ENCODE peak calls at places on chromosomes 11 and 22, in five cellular contexts. I, X, S, B and T are unnamed samples.

GRCh38 chr11:32005786-32006406 is 85.0 kb upstream of the RCN1 start:
- DNase-seq in S (no peak), B (no peak), X (no peak), I (peak), T (no peak)

GRCh38 chr11:113555071-113555739 is 80.0 kb upstream of the DRD2 start:
- DNase-seq in I (no peak), S (no peak), X (no peak), B (no peak), T (no peak)

GRCh38 chr22:36355894-36356293 is 31.9 kb downstream of the MYH9 start:
- DNase-seq in B (no peak), S (no peak), I (no peak), X (no peak), T (no peak)

GRCh38 chr11:21465203-21465602 is 727.7 kb upstream of the ANO5 start:
- DNase-seq in I (no peak), S (no peak), B (no peak), X (no peak), T (no peak)

GRCh38 chr11:114031599-114032320 is 27.8 kb upstream of the ZBTB16 start:
- DNase-seq in S (no peak), B (no peak), X (no peak), I (no peak), T (no peak)

GRCh38 chr11:62295504-62295903 is 3.4 kb downstream of the SCGB1D4 start:
- DNase-seq in X (peak), S (peak), B (no peak), I (peak), T (no peak)

GRCh38 chr22:30908051-30908461 is 60.5 kb downstream of the MORC2 start:
- DNase-seq in S (no peak), X (no peak), B (no peak), I (no peak), T (no peak)

GRCh38 chr11:3853935-3854659 is 1.4 kb upstream of the STIM1 start:
- DNase-seq in S (peak), I (peak), B (peak), X (no peak), T (no peak)

GRCh38 chr22:45101828-45102227 is 61.9 kb upstream of the NUP50 start:
- DNase-seq in B (peak), X (no peak), I (peak), S (peak), T (no peak)

GRCh38 chr11:29343465-29344333 is 673.1 kb downstream of the KCNA4 start:
- DNase-seq in S (peak), X (peak), I (peak), B (peak), T (peak)

GRCh38 chr22:30232716-30233218 is 13.8 kb downstream of the LIF start:
- DNase-seq in B (no peak), S (no peak), I (no peak), X (no peak), T (no peak)

GRCh38 chr11:14423633-14424032 is 64.7 kb upstream of the RRAS2 start:
- DNase-seq in S (peak), X (no peak), I (no peak), B (no peak), T (no peak)

GRCh38 chr11:122176651-122177050 is 60.6 kb upstream of the BLID start:
- DNase-seq in B (no peak), I (peak), S (no peak), X (no peak), T (no peak)

GRCh38 chr11:106326087-106326486 is 248.6 kb downstream of the AASDHPPT start:
- DNase-seq in I (no peak), B (no peak), S (no peak), X (no peak), T (no peak)

GRCh38 chr11:122853971-122854446 is 15.7 kb downstream of the CRTAM start:
- DNase-seq in X (peak), S (peak), B (no peak), I (peak), T (no peak)

GRCh38 chr11:2138075-2138435 is 1.1 kb downstream of the IGF2 start:
- DNase-seq in B (peak), S (no peak), I (no peak), X (no peak), T (no peak)

GRCh38 chr11:61553373-61554171 is 27.3 kb downstream of the SYT7 start:
- DNase-seq in X (no peak), B (no peak), S (no peak), I (no peak), T (no peak)

GRCh38 chr11:46281374-46281831 is 3.9 kb downstream of the CREB3L1 start:
- DNase-seq in I (no peak), S (no peak), X (no peak), B (no peak), T (no peak)

GRCh38 chr11:126122863-126123262 is 60.2 kb upstream of the CDON start:
- DNase-seq in I (no peak), B (no peak), S (no peak), X (no peak), T (no peak)

GRCh38 chr11:36492724-36493304 is 17.3 kb downstream of the TRAF6 start:
- DNase-seq in X (no peak), S (peak), I (peak), B (no peak), T (no peak)

GRCh38 chr22:42684462-42685195 is 35.4 kb upstream of the CYB5R3 start:
- DNase-seq in X (no peak), S (no peak), I (no peak), B (no peak), T (no peak)

GRCh38 chr22:49365910-49366309 is 461.8 kb downstream of the BRD1 start:
- DNase-seq in B (no peak), S (no peak), X (no peak), I (no peak), T (no peak)

GRCh38 chr11:1869427-1870325 is 16.8 kb downstream of the LSP1 start:
- DNase-seq in X (no peak), B (peak), S (peak), I (no peak), T (no peak)

GRCh38 chr11:93734427-93735222 is 6.7 kb downstream of the TAF1D start:
- DNase-seq in S (no peak), X (no peak), B (no peak), I (no peak), T (no peak)

GRCh38 chr22:29073618-29074275 is 912 bp downstream of the KREMEN1 start:
- DNase-seq in B (peak), X (peak), S (no peak), I (no peak), T (no peak)

GRCh38 chr22:37275622-37276021 is 6.7 kb upstream of the CYTH4 start:
- DNase-seq in B (no peak), X (no peak), S (no peak), I (no peak), T (no peak)

GRCh38 chr11:2801711-2802388 is 83.7 kb downstream of the CDKN1C start:
- DNase-seq in X (peak), B (peak), I (no peak), S (no peak), T (no peak)

GRCh38 chr11:33402066-33402465 is 144.9 kb downstream of the HIPK3 start:
- DNase-seq in X (no peak), B (no peak), S (no peak), I (no peak), T (no peak)

GRCh38 chr11:71304045-71304444 is 51.7 kb upstream of the SHANK2 start:
- DNase-seq in B (no peak), X (no peak), I (no peak), S (no peak), T (no peak)

GRCh38 chr11:70078796-70079616 is 889 bp downstream of the ANO1 start:
- DNase-seq in S (no peak), B (no peak), I (no peak), X (no peak), T (no peak)

GRCh38 chr11:70076461-70076931 is 1.6 kb upstream of the ANO1 start:
- DNase-seq in B (no peak), S (no peak), I (no peak), X (no peak), T (no peak)

GRCh38 chr11:70079691-70080090 is 1.6 kb downstream of the ANO1 start:
- DNase-seq in X (no peak), B (no peak), I (peak), S (no peak), T (no peak)

GRCh38 chr11:70077411-70078094 is 564 bp upstream of the ANO1 start:
- DNase-seq in I (no peak), X (no peak), B (no peak), S (no peak), T (no peak)

DNA sequence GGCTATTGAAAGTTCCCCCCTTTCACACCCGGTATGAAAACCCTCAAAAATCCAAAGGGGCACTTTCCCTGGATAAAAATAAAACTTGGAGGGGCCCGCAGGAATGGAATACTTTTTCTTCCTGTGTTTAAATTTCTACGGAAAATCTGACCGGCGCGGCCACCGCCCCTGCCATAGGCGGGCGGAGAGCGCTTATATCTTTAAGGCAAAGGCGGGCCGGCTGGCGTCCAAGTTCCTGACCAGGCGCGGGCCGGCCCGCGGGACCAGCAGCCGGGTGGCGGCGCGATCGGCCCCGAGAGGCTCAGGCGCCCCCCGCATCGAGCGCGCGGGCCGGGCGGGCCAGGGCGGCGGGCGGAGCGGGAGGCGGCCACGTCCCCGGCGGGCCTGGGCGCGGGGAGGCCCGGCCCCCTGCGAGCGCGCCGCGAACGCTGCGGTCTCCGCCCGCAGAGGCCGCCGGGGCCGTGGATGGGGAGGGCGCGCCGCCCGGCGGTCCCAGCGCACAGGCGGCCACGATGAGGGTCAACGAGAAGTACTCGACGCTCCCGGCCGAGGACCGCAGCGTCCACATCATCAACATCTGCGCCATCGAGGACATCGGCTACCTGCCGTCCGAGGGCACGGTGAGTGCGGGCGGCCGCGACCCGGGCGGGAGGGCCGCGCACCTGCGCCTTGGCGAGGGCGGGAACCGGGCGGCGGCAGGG is at the start of gene ANO1:
- DNase-seq in X (no peak), B (no peak), I (no peak), S (no peak), T (no peak)
- TF ChIP-seq CTCF in X (no peak), B (no peak), I (no peak), S (no peak), T (no peak)

GRCh38 chr11:44564198-44564597 is 1.3 kb upstream of the CD82 start:
- DNase-seq in X (no peak), I (peak), S (no peak), B (no peak), T (no peak)

GRCh38 chr11:44565746-44566558 is 489 bp downstream of the CD82 start:
- DNase-seq in X (no peak), I (no peak), S (no peak), B (no peak), T (no peak)

GRCh38 chr11:44566559-44566949 is 1.1 kb downstream of the CD82 start:
- DNase-seq in S (no peak), X (no peak), B (no peak), I (no peak), T (no peak)

GRCh38 chr11:44564653-44565007 is 833 bp upstream of the CD82 start:
- DNase-seq in S (no peak), I (peak), B (peak), X (no peak), T (peak)

DNA sequence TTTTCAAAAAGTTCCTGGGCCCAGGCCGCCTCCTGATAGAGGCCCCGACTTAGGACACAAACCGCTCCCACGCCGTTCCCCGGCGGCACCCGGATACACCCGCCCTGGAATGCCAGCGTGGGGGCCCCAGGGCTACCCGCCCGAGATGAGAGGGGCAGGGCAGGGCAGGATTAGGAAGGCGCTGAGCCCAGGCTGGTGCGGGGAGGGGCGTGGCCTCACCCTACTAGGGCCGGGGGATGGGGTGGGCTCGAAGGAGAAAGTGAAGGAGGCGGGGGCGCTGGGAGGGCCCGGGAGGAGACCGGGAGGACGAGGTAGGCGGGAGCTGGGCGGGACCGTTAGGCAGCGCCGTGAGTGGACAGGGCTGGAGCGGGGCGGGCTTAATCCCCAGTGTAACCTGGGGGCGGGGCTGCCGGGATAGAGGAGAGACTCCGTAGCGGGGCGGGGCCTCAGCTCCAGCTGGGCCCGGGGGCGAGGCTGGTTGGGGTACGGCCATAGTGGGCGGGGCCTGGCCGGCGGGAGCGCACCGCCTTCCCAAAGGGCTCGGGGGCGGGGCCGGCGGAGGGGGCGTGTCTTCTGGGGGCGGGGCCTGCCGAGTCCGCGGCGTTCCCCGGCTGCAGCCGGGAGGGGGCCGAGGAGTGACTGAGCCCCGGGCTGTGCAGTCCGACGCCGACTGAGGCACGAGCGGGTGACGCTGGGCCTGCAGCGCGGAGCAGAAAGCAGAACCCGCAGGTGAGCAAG is at the start of gene CD82:
- DNase-seq in I (peak), S (peak), X (peak), B (peak), T (peak)
- TF ChIP-seq CTCF in I (peak), S (no peak), X (peak), B (peak), T (no peak)

GRCh38 chr22:27859336-27859735 is 57.8 kb upstream of the MN1 start:
- DNase-seq in S (no peak), B (no peak), I (no peak), X (no peak), T (no peak)

GRCh38 chr22:27863001-27863400 is 56.1 kb downstream of the PITPNB start:
- DNase-seq in S (no peak), X (no peak), I (no peak), B (no peak), T (no peak)

GRCh38 chr22:27867114-27867957 is 51.7 kb downstream of the PITPNB start:
- DNase-seq in X (no peak), S (no peak), I (no peak), B (no peak), T (no peak)

GRCh38 chr22:27866136-27867091 is 52.6 kb downstream of the PITPNB start:
- DNase-seq in X (no peak), S (no peak), B (peak), I (peak), T (no peak)

DNA sequence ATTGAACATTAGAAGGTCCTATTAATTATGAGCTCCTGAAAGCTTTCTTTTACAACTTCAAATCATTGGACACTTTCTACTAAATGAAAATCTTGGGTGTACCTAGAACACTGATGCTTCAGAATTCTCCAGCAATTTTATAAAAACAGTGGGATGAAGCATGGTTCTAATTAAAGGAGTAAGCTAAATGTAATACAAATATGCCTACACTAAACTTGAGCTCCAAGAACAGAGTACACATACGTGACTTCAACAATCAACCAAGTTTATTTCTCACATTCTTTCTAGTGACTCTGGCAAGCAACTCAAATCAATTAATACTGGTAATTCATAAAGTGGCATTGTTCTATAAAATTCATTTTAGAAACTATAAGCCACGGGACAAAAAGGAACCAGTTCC is 55.5 kb downstream of the PITPNB start:
- DNase-seq in I (no peak), B (no peak), S (no peak), X (no peak), T (no peak)
- TF ChIP-seq CTCF in I (no peak), B (no peak), S (no peak), X (no peak), T (no peak)

GRCh38 chr22:20016734-20017621 is at the start of gene ARVCF:
- DNase-seq in S (peak), B (peak), I (peak), X (peak), T (peak)
- TF ChIP-seq CTCF in S (no peak), B (peak), I (peak), X (peak), T (no peak)

GRCh38 chr11:44261800-44262591 is 47.9 kb downstream of the ALX4 start:
- DNase-seq in S (no peak), X (no peak), B (no peak), I (no peak), T (no peak)

GRCh38 chr11:44263711-44264110 is 46.2 kb downstream of the ALX4 start:
- DNase-seq in S (no peak), I (no peak), X (no peak), B (no peak), T (no peak)

GRCh38 chr11:44264761-44265160 is 45.2 kb downstream of the ALX4 start:
- DNase-seq in X (no peak), I (no peak), B (no peak), S (no peak), T (no peak)

GRCh38 chr11:44266056-44266780 is 43.7 kb downstream of the ALX4 start:
- DNase-seq in S (no peak), X (no peak), B (no peak), I (no peak), T (no peak)

GRCh38 chr11:44264126-44264749 is 45.7 kb downstream of the ALX4 start:
- DNase-seq in B (no peak), I (no peak), S (no peak), X (no peak), T (no peak)
- TF ChIP-seq CTCF in B (no peak), I (no peak), S (no peak), X (no peak), T (no peak)

DNA sequence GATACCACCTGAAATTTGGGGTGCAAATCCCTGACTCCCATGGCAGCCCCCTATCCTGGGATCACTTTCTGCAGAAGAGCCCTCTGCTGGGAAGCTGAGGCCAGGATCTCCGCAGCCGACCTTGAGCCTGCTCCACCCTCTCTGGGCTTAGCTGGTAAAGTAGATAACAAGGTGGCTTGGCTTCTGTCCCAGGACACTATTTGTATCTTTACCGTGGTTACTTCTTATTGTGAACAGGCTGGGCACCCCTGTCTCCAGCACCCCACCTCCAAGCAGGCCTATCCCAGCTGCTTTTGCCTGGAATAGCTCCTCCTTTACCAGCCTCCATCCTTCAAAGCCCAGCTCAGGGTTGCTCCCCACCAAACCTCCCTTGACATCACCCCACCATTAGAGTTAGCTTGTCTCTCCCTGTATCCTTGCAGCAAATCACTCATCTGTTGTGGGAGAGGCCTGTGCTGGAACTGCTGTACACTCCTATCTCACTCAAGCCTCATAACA is 35.2 kb upstream of the P2RY2 start:
- DNase-seq in S (no peak), I (no peak), B (no peak), X (no peak), T (no peak)
- TF ChIP-seq CTCF in S (no peak), I (no peak), B (no peak), X (no peak), T (no peak)

GRCh38 chr11:96090711-96091110 is 166.8 kb upstream of the MTMR2 start:
- DNase-seq in S (no peak), B (no peak), I (no peak), X (no peak), T (no peak)

GRCh38 chr11:96094156-96094555 is 170.2 kb upstream of the MTMR2 start:
- DNase-seq in B (no peak), I (no peak), S (no peak), X (no peak), T (no peak)

GRCh38 chr11:96092511-96092910 is 168.6 kb upstream of the MTMR2 start:
- DNase-seq in S (no peak), B (no peak), X (no peak), I (no peak), T (no peak)

GRCh38 chr11:96088914-96089313 is 165.0 kb upstream of the MTMR2 start:
- DNase-seq in X (no peak), I (no peak), S (no peak), B (no peak), T (no peak)

GRCh38 chr11:96091476-96091875 is 167.6 kb upstream of the MTMR2 start:
- DNase-seq in I (no peak), X (no peak), S (peak), B (no peak), T (no peak)
- TF ChIP-seq CTCF in I (peak), X (no peak), S (no peak), B (no peak), T (no peak)